ENCODE peak calls at places on chromosomes 12 and 14, in four cellular contexts. K, V, P and O are unnamed samples.

GRCh38 chr12:89514751-89515150 is 9.8 kb downstream of the GALNT4 start:
- DNase-seq in P (no peak), V (no peak), K (no peak), O (peak; percentile 61)

GRCh38 chr12:56128669-56129209 is 672 bp downstream of the ESYT1 start:
- DNase-seq in V (peak; percentile 44), K (no peak), P (no peak), O (peak; percentile 62)

GRCh38 chr12:127926004-127926403 is 341.0 kb upstream of the TMEM132C start:
- DNase-seq in K (peak; percentile 6), V (no peak), P (no peak), O (no peak)

GRCh38 chr12:53955036-53955775 is 503 bp downstream of the HOXC12 start:
- DNase-seq in K (no peak), V (no peak), P (no peak), O (no peak)

GRCh38 chr14:99724939-99725773 is 41.1 kb downstream of the CYP46A1 start:
- DNase-seq in K (no peak), V (no peak), P (no peak), O (no peak)

GRCh38 chr14:51554953-51555352 is 96.8 kb upstream of the FRMD6 start:
- DNase-seq in K (peak; percentile 45), P (no peak), V (no peak), O (peak; percentile 4)

GRCh38 chr14:25537846-25538455 is 488.0 kb upstream of the STXBP6 start:
- DNase-seq in V (no peak), P (no peak), K (peak; percentile 38), O (peak; percentile 52)

GRCh38 chr12:52907092-52907810 is 2.4 kb upstream of the KRT8 start:
- DNase-seq in V (peak; percentile 25), K (peak; percentile 70), P (no peak), O (peak; percentile 38)

GRCh38 chr12:64670856-64671639 is 60.8 kb downstream of the RASSF3 start:
- DNase-seq in V (peak; percentile 59), K (peak; percentile 74), P (no peak), O (no peak)

GRCh38 chr14:92651793-92652382 is 96.5 kb downstream of the LGMN start:
- DNase-seq in K (no peak), V (no peak), P (no peak), O (peak; percentile 76)

GRCh38 chr12:124938606-124939427 is 24.4 kb upstream of the UBC start:
- DNase-seq in P (peak; percentile 55), K (peak; percentile 97), V (peak; percentile 91), O (no peak)

GRCh38 chr12:87928046-87928445 is 101.2 kb downstream of the C12orf50 start:
- DNase-seq in K (no peak), P (no peak), V (no peak), O (no peak)

GRCh38 chr12:68374315-68374982 is 42.3 kb upstream of the MDM1 start:
- DNase-seq in V (no peak), K (no peak), P (peak; percentile 98), O (no peak)

GRCh38 chr14:97106166-97106565 is 309.0 kb downstream of the VRK1 start:
- DNase-seq in P (peak; percentile 12), V (no peak), K (no peak), O (no peak)

GRCh38 chr14:32940711-32941667 is 2.3 kb downstream of the NPAS3 start:
- DNase-seq in P (no peak), V (no peak), K (no peak), O (no peak)

GRCh38 chr12:46558696-46559095 is 186.1 kb upstream of the SLC38A2 start:
- DNase-seq in P (no peak), K (no peak), V (no peak), O (no peak)

GRCh38 chr12:3266638-3267037 is 189.5 kb downstream of the TSPAN9 start:
- DNase-seq in V (no peak), K (no peak), P (no peak), O (no peak)

GRCh38 chr14:33788116-33788515 is 162.8 kb downstream of the EGLN3 start:
- DNase-seq in V (no peak), K (no peak), P (no peak), O (no peak)

GRCh38 chr14:75295491-75296338 is 17.1 kb downstream of the FOS start:
- DNase-seq in V (peak; percentile 82), P (no peak), K (peak; percentile 82), O (peak; percentile 92)

GRCh38 chr12:9632766-9633165 is 25.1 kb upstream of the KLRB1 start:
- DNase-seq in P (no peak), K (no peak), V (no peak), O (no peak)

GRCh38 chr12:79691299-79692248 is 810 bp upstream of the PAWR start:
- DNase-seq in K (peak; percentile 85), V (peak; percentile 83), P (no peak), O (no peak)

GRCh38 chr14:104235686-104236085 is 97.3 kb downstream of the KIF26A start:
- DNase-seq in P (no peak), K (no peak), V (no peak), O (no peak)

GRCh38 chr12:18146375-18146774 is 56.4 kb upstream of the RERGL start:
- DNase-seq in V (no peak), K (no peak), P (no peak), O (peak; percentile 76)

GRCh38 chr14:72443991-72444431 is 449.9 kb downstream of the DPF3 start:
- DNase-seq in P (peak; percentile 28), K (no peak), V (no peak), O (peak; percentile 73)

GRCh38 chr12:131818821-131819585 is 9.2 kb upstream of the MMP17 start:
- DNase-seq in V (no peak), K (no peak), P (no peak), O (peak; percentile 100)

GRCh38 chr14:106276326-106277267 is 750.2 kb downstream of the TMEM121 start:
- DNase-seq in K (no peak), V (no peak), P (no peak), O (no peak)

GRCh38 chr14:104644656-104645055 is 40.1 kb upstream of the TMEM179 start:
- DNase-seq in P (no peak), K (no peak), V (no peak), O (no peak)

GRCh38 chr12:29930503-29930902 is 146.8 kb upstream of the TMTC1 start:
- DNase-seq in V (no peak), P (no peak), K (no peak), O (no peak)

GRCh38 chr12:122646568-122647220 is 56.5 kb downstream of the HCAR2 start:
- DNase-seq in K (peak; percentile 24), V (no peak), P (peak; percentile 90), O (peak; percentile 99)

GRCh38 chr12:123267991-123268843 is 3.4 kb downstream of the CDK2AP1 start:
- DNase-seq in P (no peak), K (no peak), V (peak; percentile 39), O (peak; percentile 56)

GRCh38 chr12:12611512-12612306 is at the start of gene CREBL2:
- DNase-seq in K (peak; percentile 97), V (peak; percentile 98), P (peak; percentile 80), O (peak; percentile 96)

GRCh38 chr12:44874981-44875416 is 1.1 kb downstream of the NELL2 start:
- DNase-seq in P (no peak), K (peak; percentile 2), V (peak; percentile 4), O (no peak)

GRCh38 chr12:95473440-95473946 is 459 bp upstream of the METAP2 start:
- DNase-seq in K (peak; percentile 54), P (peak; percentile 13), V (peak; percentile 76), O (peak; percentile 64)

GRCh38 chr14:59187802-59188460 is 536 bp upstream of the DAAM1 start:
- DNase-seq in K (peak; percentile 10), P (no peak), V (no peak), O (peak; percentile 67)

GRCh38 chr12:26831959-26832816 is 806 bp downstream of the ITPR2 start:
- DNase-seq in V (peak; percentile 87), P (no peak), K (peak; percentile 77), O (peak; percentile 97)

DNA sequence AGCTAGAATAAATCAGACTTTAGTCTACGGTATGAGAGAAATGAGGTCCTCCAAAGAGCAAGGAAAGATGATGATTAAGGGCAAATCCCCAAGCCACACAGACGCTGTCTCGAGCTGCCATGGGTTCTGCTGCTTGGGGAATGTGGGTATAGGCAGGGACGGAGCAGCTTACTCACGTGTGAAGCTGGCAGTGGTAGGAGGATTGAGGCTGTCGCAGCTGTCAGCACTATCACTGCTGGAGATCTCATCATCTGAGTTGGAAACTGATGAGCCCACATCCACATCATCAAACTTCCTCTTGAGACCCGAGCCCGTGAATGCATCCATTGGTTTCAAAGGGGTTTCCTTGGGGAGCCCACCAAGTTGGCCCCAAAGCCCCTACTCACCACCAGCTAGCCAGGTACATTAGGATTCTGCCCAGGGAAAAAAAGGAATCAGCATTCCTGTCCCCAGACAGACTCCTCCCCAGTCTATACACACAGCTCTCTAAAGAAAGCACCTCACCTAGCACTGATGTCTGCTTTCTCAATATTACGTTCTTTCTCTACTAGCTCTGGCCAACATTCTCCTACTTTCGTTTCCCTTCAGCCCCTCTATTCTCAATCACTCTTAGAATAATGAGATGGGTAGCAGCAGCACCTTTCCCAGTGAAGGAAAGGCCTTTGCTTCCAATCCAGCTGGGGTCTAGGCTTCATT is 7.0 kb downstream of the CSRNP2 start:
- DNase-seq in V (no peak), K (no peak), P (no peak), O (no peak)
- TF ChIP-seq MAX in V (no peak), K (no peak), P (no peak), O (no peak)

DNA sequence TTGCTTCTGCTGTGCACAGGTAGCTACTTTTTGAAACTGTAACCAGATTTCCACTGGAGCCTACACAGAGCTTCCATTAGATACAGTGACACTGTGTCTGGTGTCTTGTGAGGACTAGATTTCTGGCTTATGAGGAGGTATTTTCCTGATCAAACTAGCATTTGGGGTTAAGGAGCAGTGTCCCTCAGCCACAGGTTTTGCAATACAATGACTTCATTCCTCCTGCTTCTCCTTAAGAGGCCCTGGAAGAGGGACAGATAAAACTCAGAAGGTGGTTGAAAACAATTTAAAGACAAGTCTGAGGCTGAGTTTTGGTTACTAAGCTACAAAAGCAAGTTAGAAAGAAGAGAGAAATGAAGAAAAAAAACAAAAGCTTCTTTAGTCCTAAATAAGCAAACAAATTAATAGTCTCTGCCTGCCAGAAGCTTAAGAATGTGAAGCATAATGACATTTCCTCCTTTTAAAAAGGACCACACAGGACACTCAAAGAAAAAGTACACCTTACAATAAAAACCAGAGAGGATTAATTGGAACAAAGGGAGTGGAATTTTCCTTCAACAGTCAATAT is 53.0 kb downstream of the PKP2 start:
- DNase-seq in K (no peak), P (no peak), V (no peak), O (peak; percentile 7)
- TF ChIP-seq MYC in K (no peak), P (no peak), V (no peak), O (no peak)

GRCh38 chr12:113040722-113041168 is 15.8 kb upstream of the DTX1 start:
- DNase-seq in V (peak; percentile 72), K (peak; percentile 82), P (no peak), O (peak; percentile 74)
- TF ChIP-seq MAX in V (peak; percentile 51), K (peak; percentile 59), P (no peak), O (peak; percentile 97)

DNA sequence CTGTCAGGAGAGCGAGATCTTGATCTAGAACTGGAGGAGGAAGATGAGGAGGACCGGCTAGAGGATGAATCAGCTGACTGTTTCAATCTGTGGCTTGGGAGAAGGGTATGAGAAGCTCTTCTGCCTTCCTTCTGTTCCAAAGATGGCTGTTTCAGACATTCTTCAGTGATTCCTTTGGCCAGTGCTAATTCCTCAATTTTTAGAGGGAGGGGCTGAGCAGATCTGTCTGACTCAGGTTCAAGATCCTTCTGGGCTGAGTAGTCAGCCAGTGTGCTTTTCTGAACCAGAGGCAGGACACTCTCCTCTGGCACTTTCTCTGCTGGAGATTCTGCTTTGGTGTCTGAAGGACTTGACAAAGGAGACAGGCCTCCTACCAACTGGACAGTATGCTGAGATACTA is 15.2 kb downstream of the ACIN1 start:
- DNase-seq in K (no peak), V (no peak), P (no peak), O (no peak)
- TF ChIP-seq MYC in K (no peak), V (no peak), P (no peak), O (no peak)